ENCODE peak calls at places on chromosomes 1 and 21, in four cellular contexts. L, V, I and U are unnamed samples.

GRCh38 chr1:1925437-1926345 is 6.6 kb upstream of the TMEM52 start:
- DNase-seq in V (no peak), I (no peak), L (no peak), U (no peak)

GRCh38 chr1:6253380-6253779 is 7.5 kb downstream of the GPR153 start:
- DNase-seq in V (no peak), L (no peak), I (no peak), U (no peak)

GRCh38 chr1:29123871-29124365 is at the start of gene TMEM200B:
- DNase-seq in I (no peak), L (no peak), V (no peak), U (no peak)

GRCh38 chr1:93713247-93713764 is 31.7 kb upstream of the BCAR3 start:
- DNase-seq in V (no peak), I (no peak), L (no peak), U (no peak)

GRCh38 chr1:160046494-160047115 is 14.8 kb upstream of the PIGM start:
- DNase-seq in L (peak), V (no peak), I (no peak), U (peak)

GRCh38 chr1:2595812-2596529 is 9.4 kb downstream of the PRXL2B start:
- DNase-seq in V (no peak), L (no peak), I (no peak), U (no peak)

GRCh38 chr21:14070049-14070893 is 140.5 kb downstream of the LIPI start:
- DNase-seq in V (no peak), I (no peak), L (no peak), U (no peak)

GRCh38 chr1:156627313-156627880 is 8.2 kb downstream of the HAPLN2 start:
- DNase-seq in V (no peak), L (peak), I (no peak), U (peak)

GRCh38 chr1:7555391-7556185 is 215.5 kb upstream of the VAMP3 start:
- DNase-seq in V (no peak), I (no peak), L (no peak), U (no peak)

GRCh38 chr1:97073936-97074335 is 352.4 kb downstream of the PTBP2 start:
- DNase-seq in I (no peak), V (no peak), L (no peak), U (no peak)

GRCh38 chr1:244778356-244778755 is 57.1 kb upstream of the COX20 start:
- DNase-seq in V (no peak), L (no peak), I (no peak), U (no peak)

GRCh38 chr1:220123889-220124288 is 30.0 kb downstream of the IARS2 start:
- DNase-seq in I (no peak), V (no peak), L (peak), U (peak)

GRCh38 chr1:229585338-229585737 is 26.8 kb upstream of the ABCB10 start:
- DNase-seq in V (no peak), L (no peak), I (no peak), U (no peak)

GRCh38 chr1:6691507-6691906 is 10.1 kb downstream of the DNAJC11 start:
- DNase-seq in I (no peak), L (no peak), V (no peak), U (no peak)

GRCh38 chr21:44987886-44988606 is 48.2 kb downstream of the SLX9 start:
- DNase-seq in L (no peak), V (no peak), I (no peak), U (no peak)

GRCh38 chr1:161905269-161905884 is 118.3 kb downstream of the OLFML2B start:
- DNase-seq in L (peak), V (no peak), I (no peak), U (peak)

GRCh38 chr1:230342019-230342418 is 84.1 kb downstream of the PGBD5 start:
- DNase-seq in I (no peak), V (no peak), L (no peak), U (no peak)

GRCh38 chr1:67647036-67647798 is 37.8 kb upstream of the GADD45A start:
- DNase-seq in V (no peak), I (no peak), L (no peak), U (no peak)

GRCh38 chr1:44222397-44223334 is 9.4 kb downstream of the DMAP1 start:
- DNase-seq in V (no peak), L (no peak), I (no peak), U (no peak)

GRCh38 chr21:26041441-26042180 is 129.0 kb downstream of the APP start:
- DNase-seq in I (no peak), V (no peak), L (no peak), U (no peak)

GRCh38 chr1:113792986-113793385 is 19.3 kb downstream of the RSBN1 start:
- DNase-seq in V (no peak), L (no peak), I (no peak), U (no peak)

GRCh38 chr1:19140465-19140864 is 69.6 kb downstream of the UBR4 start:
- DNase-seq in I (no peak), V (no peak), L (no peak), U (no peak)

GRCh38 chr1:98044071-98044697 is 123.3 kb upstream of the DPYD start:
- DNase-seq in L (no peak), I (no peak), V (no peak), U (no peak)

GRCh38 chr1:35499652-35500176 is 57.5 kb downstream of the KIAA0319L start:
- DNase-seq in I (no peak), V (no peak), L (no peak), U (peak)

GRCh38 chr1:150549496-150550221 is 451 bp downstream of the ADAMTSL4 start:
- DNase-seq in V (no peak), I (no peak), L (no peak), U (peak)

GRCh38 chr1:166164995-166165660 is 1.7 kb downstream of the FAM78B start:
- DNase-seq in L (peak), V (no peak), I (no peak), U (peak)

GRCh38 chr1:31354266-31354665 is 18.6 kb downstream of the FABP3 start:
- DNase-seq in I (no peak), L (no peak), V (no peak), U (no peak)

GRCh38 chr1:192430644-192431043 is 113.9 kb downstream of the RGS21 start:
- DNase-seq in I (no peak), L (no peak), V (no peak), U (no peak)

GRCh38 chr1:178874966-178875365 is 4.1 kb upstream of the ANGPTL1 start:
- DNase-seq in L (no peak), V (no peak), I (no peak), U (no peak)

GRCh38 chr1:9558271-9558945 is 19.1 kb downstream of the SLC25A33 start:
- DNase-seq in I (no peak), V (no peak), L (no peak), U (no peak)

GRCh38 chr1:153359241-153359640 is 1.6 kb downstream of the S100A9 start:
- DNase-seq in V (no peak), L (no peak), I (no peak), U (no peak)

GRCh38 chr1:239361403-239361802 is 25.0 kb upstream of the CHRM3 start:
- DNase-seq in V (no peak), L (no peak), I (no peak), U (no peak)

GRCh38 chr21:38989745-38990423 is 184.2 kb downstream of the ETS2 start:
- DNase-seq in L (peak), I (no peak), V (no peak), U (no peak)
- TF ChIP-seq HDAC6 in L (no peak), I (no peak), V (no peak), U (no peak)

GRCh38 chr1:90508376-90509167 is 208.5 kb downstream of the BARHL2 start:
- DNase-seq in I (no peak), V (no peak), L (no peak), U (no peak)

GRCh38 chr1:90507173-90507572 is 209.9 kb downstream of the BARHL2 start:
- DNase-seq in V (no peak), I (no peak), L (no peak), U (no peak)

GRCh38 chr1:90509225-90510048 is 207.7 kb downstream of the BARHL2 start:
- DNase-seq in L (no peak), I (no peak), V (peak), U (no peak)

GRCh38 chr1:90512441-90512840 is 204.7 kb downstream of the BARHL2 start:
- DNase-seq in L (no peak), V (no peak), I (no peak), U (no peak)

GRCh38 chr1:90510143-90510542 is 207.0 kb downstream of the BARHL2 start:
- DNase-seq in I (no peak), V (no peak), L (no peak), U (no peak)
- TF ChIP-seq HDAC6 in I (no peak), V (no peak), L (no peak), U (no peak)

GRCh38 chr21:43764576-43765495 is 11.3 kb downstream of the CSTB start:
- DNase-seq in I (no peak), L (no peak), V (no peak), U (no peak)
- TF ChIP-seq HDAC6 in I (no peak), L (no peak), V (no peak), U (no peak)

GRCh38 chr1:51818487-51818886 is 60.0 kb downstream of the NRDC start:
- DNase-seq in V (no peak), L (no peak), I (no peak), U (no peak)

GRCh38 chr1:51814513-51814912 is 64.0 kb downstream of the NRDC start:
- DNase-seq in I (no peak), V (no peak), L (no peak), U (no peak)

DNA sequence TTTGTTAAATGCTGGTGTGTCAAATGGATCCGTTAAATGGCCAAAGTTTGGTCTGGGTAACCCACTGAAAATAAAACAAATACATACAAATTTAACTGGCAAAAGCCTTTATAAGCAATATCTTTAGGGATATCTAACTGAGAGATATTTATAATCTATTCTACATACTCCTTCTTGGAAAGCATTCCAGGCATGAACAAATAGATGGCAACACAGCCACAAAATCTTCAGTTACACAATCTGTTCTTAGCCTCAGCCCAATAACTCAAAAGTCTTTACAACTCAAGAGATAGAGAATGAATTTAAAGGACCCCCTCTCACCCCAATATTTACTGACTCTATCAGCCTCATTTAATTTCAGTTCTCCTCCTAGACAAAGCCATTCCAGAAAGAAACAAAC is 58.7 kb downstream of the NRDC start:
- DNase-seq in V (no peak), L (no peak), I (no peak), U (no peak)
- TF ChIP-seq HDAC6 in V (no peak), L (no peak), I (no peak), U (no peak)

GRCh38 chr1:116318897-116319296 is 54.1 kb upstream of the ATP1A1 start:
- DNase-seq in I (no peak), L (peak), V (no peak), U (peak)
- TF ChIP-seq HDAC6 in I (no peak), L (no peak), V (no peak), U (no peak)

GRCh38 chr1:54357967-54358366 is 48.2 kb downstream of the SSBP3 start:
- DNase-seq in V (no peak), L (no peak), I (no peak), U (no peak)

GRCh38 chr1:54355931-54356679 is 50.1 kb downstream of the SSBP3 start:
- DNase-seq in I (no peak), V (no peak), L (peak), U (peak)

GRCh38 chr1:54358503-54359168 is 47.6 kb downstream of the SSBP3 start:
- DNase-seq in V (no peak), I (no peak), L (no peak), U (no peak)

GRCh38 chr1:54354899-54355298 is 51.3 kb downstream of the SSBP3 start:
- DNase-seq in L (peak), V (no peak), I (no peak), U (no peak)

GRCh38 chr1:54356680-54357147 is 49.5 kb downstream of the SSBP3 start:
- DNase-seq in I (no peak), V (peak), L (no peak), U (no peak)
- TF ChIP-seq HDAC6 in I (no peak), V (no peak), L (no peak), U (no peak)

GRCh38 chr1:180211860-180212229 is 18.2 kb upstream of the LHX4 start:
- DNase-seq in I (no peak), L (no peak), V (no peak), U (no peak)
- TF ChIP-seq HDAC6 in I (no peak), L (no peak), V (no peak), U (no peak)

DNA sequence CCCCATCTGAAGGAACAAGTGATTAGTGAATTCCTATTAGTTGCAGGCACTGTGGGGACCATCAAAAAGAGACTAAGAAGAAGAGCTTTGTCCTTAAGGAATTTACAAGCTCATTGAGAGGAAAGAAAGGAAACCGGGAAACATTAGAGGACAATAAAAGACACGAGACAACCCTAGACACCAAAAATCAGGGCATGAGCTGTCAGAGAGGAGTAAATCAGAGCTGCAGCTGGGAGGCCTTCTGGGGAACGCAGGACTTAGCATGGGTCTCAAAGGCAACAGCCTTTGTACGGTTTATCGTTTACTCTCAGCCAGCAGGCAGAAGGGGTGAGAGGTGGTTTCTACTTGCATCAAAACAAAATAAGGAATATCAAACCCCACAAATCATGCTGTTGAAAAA is 45.1 kb downstream of the BACE2 start:
- DNase-seq in V (no peak), I (no peak), L (no peak), U (no peak)
- TF ChIP-seq HDAC6 in V (no peak), I (no peak), L (no peak), U (no peak)

GRCh38 chr1:23795676-23796465 is 4.7 kb downstream of the GALE start:
- DNase-seq in I (no peak), V (no peak), L (no peak), U (no peak)
- TF ChIP-seq HDAC6 in I (no peak), V (no peak), L (no peak), U (no peak)

DNA sequence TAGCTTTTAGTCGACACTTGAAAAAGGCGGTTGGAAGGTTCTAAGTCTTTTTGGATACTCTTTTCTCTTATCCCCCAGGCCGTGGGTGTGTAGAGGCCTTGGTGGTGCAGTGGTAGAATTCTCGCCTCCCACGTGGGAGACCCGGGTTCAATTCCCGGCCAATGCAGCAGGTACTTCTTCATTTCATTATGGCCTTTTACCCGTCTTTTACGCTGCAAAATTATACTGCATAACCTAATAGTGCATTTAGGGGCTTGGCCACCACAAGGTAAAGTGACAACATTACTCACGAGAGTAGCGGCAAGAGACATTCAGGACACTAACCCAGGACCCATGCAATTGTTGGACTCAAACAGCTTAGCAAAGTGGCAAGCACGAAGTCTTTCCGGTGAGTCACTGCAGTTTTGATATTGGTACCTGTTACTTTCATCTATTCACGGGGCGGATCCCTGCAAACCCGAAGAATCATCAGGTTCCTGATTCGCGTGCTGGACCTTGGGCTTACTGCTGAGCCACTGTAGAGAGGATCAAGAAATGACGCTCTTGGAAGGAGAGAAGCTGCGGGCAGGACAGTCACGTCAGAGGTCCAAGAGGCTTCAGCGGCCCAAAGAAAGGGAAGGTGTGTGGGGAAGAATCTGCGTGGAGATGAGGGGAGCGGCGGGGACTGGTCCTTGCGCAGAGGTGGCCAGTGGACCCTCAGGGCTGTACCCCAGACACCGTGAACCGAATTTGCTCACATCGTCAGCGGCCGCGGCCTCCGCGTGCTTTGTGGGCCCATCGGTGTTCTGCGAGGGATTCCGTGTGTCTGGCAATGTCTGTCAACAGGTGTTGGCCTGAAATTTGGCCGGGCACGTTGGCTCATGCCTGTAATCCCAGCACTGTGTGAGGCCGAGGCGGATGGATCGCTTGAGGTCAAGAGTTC is 12.9 kb upstream of the RNU1-4 start:
- DNase-seq in V (peak), L (peak), I (peak), U (peak)
- TF ChIP-seq HDAC6 in V (no peak), L (no peak), I (no peak), U (peak)